ENCODE peak calls at places on chromosomes 4 and X, in seven cellular contexts. One of them, this sample, is unnamed.

GRCh38 chr4:176002007-176002623 is 63.5 kb upstream of the WDR17 start:
- DNase-seq in natural killer cell: no peak
- DNase-seq in D721Med: peak
- DNase-seq in ovary: no peak
- DNase-seq in AG04450: no peak
- DNase-seq in Calu3: peak
- DNase-seq in AG09319: no peak
- DNase-seq in this sample: peak

GRCh38 chr4:90328558-90328957 is 201.4 kb downstream of the CCSER1 start:
- DNase-seq in D721Med: no peak
- DNase-seq in Calu3: peak
- DNase-seq in natural killer cell: no peak
- DNase-seq in ovary: no peak
- DNase-seq in AG04450: no peak
- DNase-seq in AG09319: no peak
- DNase-seq in this sample: no peak

GRCh38 chrX:35101901-35102300 is 159.3 kb downstream of the FAM47B start:
- DNase-seq in D721Med: no peak
- DNase-seq in Calu3: no peak
- DNase-seq in AG04450: no peak
- DNase-seq in ovary: no peak
- DNase-seq in AG09319: no peak
- DNase-seq in natural killer cell: no peak
- DNase-seq in this sample: no peak

GRCh38 chrX:108699368-108699767 is 37.0 kb downstream of the IRS4 start:
- DNase-seq in natural killer cell: no peak
- DNase-seq in AG04450: no peak
- DNase-seq in D721Med: no peak
- DNase-seq in ovary: no peak
- DNase-seq in Calu3: no peak
- DNase-seq in AG09319: no peak
- DNase-seq in this sample: no peak

GRCh38 chr4:28287837-28288236 is 1427.2 kb downstream of the STIM2 start:
- DNase-seq in Calu3: no peak
- DNase-seq in AG04450: peak
- DNase-seq in AG09319: peak
- DNase-seq in D721Med: no peak
- DNase-seq in ovary: no peak
- DNase-seq in natural killer cell: no peak
- DNase-seq in this sample: no peak

GRCh38 chrX:16786139-16786790 is at the start of gene TXLNG:
- DNase-seq in natural killer cell: peak
- DNase-seq in Calu3: peak
- DNase-seq in AG04450: peak
- DNase-seq in AG09319: peak
- DNase-seq in ovary: peak
- DNase-seq in D721Med: peak
- DNase-seq in this sample: peak

GRCh38 chrX:13088155-13088485 is 43.7 kb upstream of the FAM9C start:
- DNase-seq in natural killer cell: no peak
- DNase-seq in AG04450: no peak
- DNase-seq in ovary: no peak
- DNase-seq in AG09319: no peak
- DNase-seq in Calu3: no peak
- DNase-seq in D721Med: no peak
- DNase-seq in this sample: no peak

GRCh38 chr4:87823741-87824140 is 9.0 kb upstream of the MEPE start:
- DNase-seq in AG04450: no peak
- DNase-seq in Calu3: no peak
- DNase-seq in ovary: no peak
- DNase-seq in D721Med: no peak
- DNase-seq in AG09319: no peak
- DNase-seq in natural killer cell: no peak
- DNase-seq in this sample: no peak

GRCh38 chr4:41692717-41693345 is 55.7 kb downstream of the PHOX2B start:
- DNase-seq in AG09319: peak
- DNase-seq in natural killer cell: no peak
- DNase-seq in Calu3: peak
- DNase-seq in AG04450: peak
- DNase-seq in D721Med: no peak
- DNase-seq in ovary: peak
- DNase-seq in this sample: no peak

GRCh38 chr4:40316333-40316781 is 18.8 kb upstream of the CHRNA9 start:
- DNase-seq in Calu3: peak
- DNase-seq in D721Med: no peak
- DNase-seq in AG04450: peak
- DNase-seq in natural killer cell: no peak
- DNase-seq in ovary: no peak
- DNase-seq in AG09319: peak
- DNase-seq in this sample: no peak

GRCh38 chr4:124454772-124455270 is 257.7 kb downstream of the ANKRD50 start:
- DNase-seq in D721Med: no peak
- DNase-seq in natural killer cell: no peak
- DNase-seq in AG04450: no peak
- DNase-seq in Calu3: no peak
- DNase-seq in AG09319: no peak
- DNase-seq in ovary: no peak
- DNase-seq in this sample: no peak

GRCh38 chr4:101177146-101177545 is 170.2 kb downstream of the PPP3CA start:
- DNase-seq in AG04450: no peak
- DNase-seq in D721Med: no peak
- DNase-seq in AG09319: no peak
- DNase-seq in Calu3: no peak
- DNase-seq in ovary: no peak
- DNase-seq in natural killer cell: no peak
- DNase-seq in this sample: no peak

GRCh38 chrX:47563801-47564315 is 2.9 kb downstream of the ARAF start:
- DNase-seq in AG04450: no peak
- DNase-seq in Calu3: no peak
- DNase-seq in AG09319: no peak
- DNase-seq in natural killer cell: no peak
- DNase-seq in ovary: no peak
- DNase-seq in D721Med: no peak
- DNase-seq in this sample: no peak

GRCh38 chrX:154373340-154374306 is 811 bp downstream of the FLNA start:
- DNase-seq in AG04450: peak
- DNase-seq in AG09319: peak
- DNase-seq in ovary: peak
- DNase-seq in D721Med: no peak
- DNase-seq in natural killer cell: no peak
- DNase-seq in Calu3: peak
- DNase-seq in this sample: no peak
- TF ChIP-seq CTCF in AG04450: peak
- TF ChIP-seq CTCF in AG09319: peak
- TF ChIP-seq CTCF in ovary: peak
- TF ChIP-seq CTCF in D721Med: peak
- TF ChIP-seq CTCF in natural killer cell: peak
- TF ChIP-seq CTCF in Calu3: peak
- TF ChIP-seq CTCF in this sample: no peak

GRCh38 chr4:23934915-23935314 is 45.1 kb upstream of the PPARGC1A start:
- DNase-seq in D721Med: no peak
- DNase-seq in ovary: peak
- DNase-seq in Calu3: peak
- DNase-seq in AG04450: peak
- DNase-seq in natural killer cell: no peak
- DNase-seq in AG09319: peak
- DNase-seq in this sample: no peak

GRCh38 chr4:23931489-23931830 is 41.6 kb upstream of the PPARGC1A start:
- DNase-seq in AG04450: no peak
- DNase-seq in D721Med: no peak
- DNase-seq in Calu3: no peak
- DNase-seq in ovary: no peak
- DNase-seq in AG09319: no peak
- DNase-seq in natural killer cell: no peak
- DNase-seq in this sample: no peak

GRCh38 chr4:23934223-23934622 is 44.4 kb upstream of the PPARGC1A start:
- DNase-seq in D721Med: no peak
- DNase-seq in AG09319: no peak
- DNase-seq in ovary: no peak
- DNase-seq in Calu3: no peak
- DNase-seq in AG04450: no peak
- DNase-seq in natural killer cell: no peak
- DNase-seq in this sample: no peak

GRCh38 chr4:23932186-23932585 is 42.3 kb upstream of the PPARGC1A start:
- DNase-seq in natural killer cell: no peak
- DNase-seq in AG09319: no peak
- DNase-seq in ovary: no peak
- DNase-seq in D721Med: no peak
- DNase-seq in AG04450: no peak
- DNase-seq in Calu3: no peak
- DNase-seq in this sample: no peak

GRCh38 chr4:23932935-23933334 is 43.1 kb upstream of the PPARGC1A start:
- DNase-seq in AG09319: no peak
- DNase-seq in natural killer cell: no peak
- DNase-seq in AG04450: no peak
- DNase-seq in ovary: no peak
- DNase-seq in Calu3: no peak
- DNase-seq in D721Med: no peak
- DNase-seq in this sample: no peak
- TF ChIP-seq CTCF in AG09319: peak
- TF ChIP-seq CTCF in natural killer cell: no peak
- TF ChIP-seq CTCF in AG04450: peak
- TF ChIP-seq CTCF in ovary: no peak
- TF ChIP-seq CTCF in Calu3: no peak
- TF ChIP-seq CTCF in D721Med: no peak
- TF ChIP-seq CTCF in this sample: no peak

DNA sequence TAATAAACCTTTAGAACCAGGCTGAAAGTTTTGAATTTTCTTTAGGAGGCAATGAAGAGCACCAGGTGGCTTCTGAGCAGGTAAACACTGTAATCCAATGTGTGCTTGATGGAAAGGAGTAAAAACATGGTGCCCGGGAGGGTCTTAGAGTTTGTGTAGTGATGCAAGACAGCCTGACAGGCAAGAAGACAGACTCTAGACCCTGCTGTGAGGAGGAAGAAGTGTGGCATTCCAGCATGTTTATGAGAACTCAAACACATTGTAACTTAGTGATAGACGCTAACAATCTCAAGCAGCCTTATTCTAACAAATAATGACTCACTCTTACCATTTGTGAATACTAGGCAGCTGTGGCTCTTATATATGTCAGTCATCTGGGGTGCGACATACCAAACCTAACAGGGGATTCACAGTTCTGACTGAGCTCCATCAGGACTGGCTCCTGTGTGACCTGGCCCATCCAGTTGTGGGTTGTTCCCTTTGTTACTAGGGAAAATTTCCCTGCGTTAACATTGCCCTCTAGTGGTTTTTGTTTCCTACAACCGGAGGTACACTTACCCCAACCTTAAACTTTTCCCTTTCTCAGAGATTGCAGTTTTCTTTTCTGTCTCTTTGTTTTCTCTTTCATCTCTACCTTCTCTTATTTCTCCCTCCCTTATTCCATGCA is 53.8 kb downstream of the VSIG4 start:
- DNase-seq in Calu3: peak
- DNase-seq in natural killer cell: peak
- DNase-seq in AG04450: peak
- DNase-seq in ovary: no peak
- DNase-seq in AG09319: peak
- DNase-seq in D721Med: no peak
- DNase-seq in this sample: no peak
- TF ChIP-seq CTCF in Calu3: peak
- TF ChIP-seq CTCF in natural killer cell: peak
- TF ChIP-seq CTCF in AG04450: peak
- TF ChIP-seq CTCF in ovary: no peak
- TF ChIP-seq CTCF in AG09319: peak
- TF ChIP-seq CTCF in D721Med: no peak
- TF ChIP-seq CTCF in this sample: no peak

GRCh38 chrX:15241258-15241657 is 28.6 kb downstream of the ASB9 start:
- DNase-seq in Calu3: no peak
- DNase-seq in AG04450: no peak
- DNase-seq in AG09319: no peak
- DNase-seq in D721Med: no peak
- DNase-seq in ovary: no peak
- DNase-seq in natural killer cell: no peak
- DNase-seq in this sample: no peak
- TF ChIP-seq CTCF in Calu3: no peak
- TF ChIP-seq CTCF in AG04450: no peak
- TF ChIP-seq CTCF in AG09319: no peak
- TF ChIP-seq CTCF in D721Med: no peak
- TF ChIP-seq CTCF in ovary: no peak
- TF ChIP-seq CTCF in natural killer cell: no peak
- TF ChIP-seq CTCF in this sample: no peak

GRCh38 chrX:101904996-101905395 is 26.8 kb downstream of the ZMAT1 start:
- DNase-seq in ovary: no peak
- DNase-seq in Calu3: no peak
- DNase-seq in AG04450: no peak
- DNase-seq in D721Med: no peak
- DNase-seq in AG09319: no peak
- DNase-seq in natural killer cell: no peak
- DNase-seq in this sample: no peak
- TF ChIP-seq CTCF in ovary: no peak
- TF ChIP-seq CTCF in Calu3: no peak
- TF ChIP-seq CTCF in AG04450: no peak
- TF ChIP-seq CTCF in D721Med: no peak
- TF ChIP-seq CTCF in AG09319: no peak
- TF ChIP-seq CTCF in natural killer cell: no peak
- TF ChIP-seq CTCF in this sample: no peak

DNA sequence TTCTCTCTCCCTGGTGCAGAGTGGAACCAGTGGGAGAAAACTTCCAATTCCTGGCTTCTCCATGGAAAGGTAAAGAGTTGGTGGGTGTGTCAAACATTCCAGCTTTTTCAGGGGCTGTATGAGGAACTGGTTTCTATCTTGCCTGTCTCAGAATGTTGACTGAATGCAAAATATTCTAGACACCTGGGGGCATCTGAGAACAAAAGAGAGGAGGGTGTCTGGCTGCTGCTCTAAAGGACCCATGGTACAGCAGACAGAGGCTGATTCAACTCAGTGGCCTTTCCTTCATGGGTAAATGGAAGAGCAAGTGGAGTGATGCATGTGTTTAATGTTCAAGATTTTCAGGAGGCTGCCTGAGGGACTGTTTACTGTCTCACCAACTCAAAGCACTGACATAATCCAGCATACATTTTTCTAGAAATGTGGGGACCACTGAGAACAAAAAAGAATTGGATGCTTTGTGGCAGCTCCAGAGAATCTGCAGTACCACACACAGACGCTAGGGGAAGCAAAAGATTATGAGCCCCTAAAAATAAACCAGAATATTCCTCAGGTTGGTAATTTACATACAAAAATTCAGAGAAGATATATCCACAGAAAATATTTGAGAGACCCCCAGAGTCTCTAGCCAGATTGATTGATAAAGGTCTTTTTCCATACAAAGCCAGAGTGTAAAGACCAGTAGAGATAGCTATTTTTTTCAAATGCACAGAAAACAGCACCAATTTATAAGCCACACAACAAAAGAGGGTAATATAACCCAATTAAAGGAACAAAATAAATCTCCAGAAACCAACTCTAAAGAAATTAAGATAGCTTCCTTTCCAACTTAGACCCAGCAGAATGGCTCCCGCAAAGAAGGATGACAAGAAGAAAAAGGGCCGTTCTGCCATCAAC is 48.0 kb upstream of the STARD8 start:
- DNase-seq in AG09319: no peak
- DNase-seq in D721Med: no peak
- DNase-seq in AG04450: no peak
- DNase-seq in natural killer cell: no peak
- DNase-seq in ovary: no peak
- DNase-seq in Calu3: no peak
- DNase-seq in this sample: no peak
- TF ChIP-seq CTCF in AG09319: peak
- TF ChIP-seq CTCF in D721Med: peak
- TF ChIP-seq CTCF in AG04450: peak
- TF ChIP-seq CTCF in natural killer cell: peak
- TF ChIP-seq CTCF in ovary: no peak
- TF ChIP-seq CTCF in Calu3: no peak
- TF ChIP-seq CTCF in this sample: no peak

GRCh38 chrX:109934935-109935334 is 68.0 kb upstream of the TMEM164 start:
- DNase-seq in ovary: no peak
- DNase-seq in AG04450: no peak
- DNase-seq in Calu3: no peak
- DNase-seq in natural killer cell: no peak
- DNase-seq in D721Med: no peak
- DNase-seq in AG09319: no peak
- DNase-seq in this sample: no peak
- TF ChIP-seq CTCF in ovary: no peak
- TF ChIP-seq CTCF in AG04450: no peak
- TF ChIP-seq CTCF in Calu3: no peak
- TF ChIP-seq CTCF in natural killer cell: no peak
- TF ChIP-seq CTCF in D721Med: no peak
- TF ChIP-seq CTCF in AG09319: no peak
- TF ChIP-seq CTCF in this sample: no peak

This sample was measured in activated B cell treated with CpG ODN at 0.5 μM for 24 hours.